ENCODE peak calls at places on chromosomes 2 and 18, in four cellular contexts. One of them, this sample, is unnamed.

GRCh38 chr18:70384181-70384790 is 95.4 kb downstream of the SOCS6 start:
- DNase-seq in dorsolateral prefrontal cortex: no peak
- DNase-seq in neural crest cell: no peak
- DNase-seq in NCI-H510A: no peak
- DNase-seq in this sample: no peak

GRCh38 chr2:68653538-68653982 is 10.2 kb downstream of the PROKR1 start:
- DNase-seq in NCI-H510A: no peak
- DNase-seq in neural crest cell: no peak
- DNase-seq in dorsolateral prefrontal cortex: no peak
- DNase-seq in this sample: no peak

GRCh38 chr2:96940026-96940601 is 46.3 kb downstream of the FAM178B start:
- DNase-seq in NCI-H510A: no peak
- DNase-seq in neural crest cell: no peak
- DNase-seq in dorsolateral prefrontal cortex: peak; percentile 62
- DNase-seq in this sample: no peak

GRCh38 chr2:233061007-233061590 is 957 bp downstream of the INPP5D start:
- DNase-seq in neural crest cell: no peak
- DNase-seq in NCI-H510A: no peak
- DNase-seq in dorsolateral prefrontal cortex: no peak
- DNase-seq in this sample: no peak

GRCh38 chr18:62716679-62717058 is 1.3 kb downstream of the PHLPP1 start:
- DNase-seq in neural crest cell: peak; percentile 57
- DNase-seq in NCI-H510A: no peak
- DNase-seq in dorsolateral prefrontal cortex: no peak
- DNase-seq in this sample: no peak

GRCh38 chr2:197369228-197369945 is 58.8 kb upstream of the ANKRD44 start:
- DNase-seq in dorsolateral prefrontal cortex: no peak
- DNase-seq in neural crest cell: no peak
- DNase-seq in NCI-H510A: no peak
- DNase-seq in this sample: no peak

GRCh38 chr2:205613970-205614559 is 68.2 kb upstream of the NRP2 start:
- DNase-seq in dorsolateral prefrontal cortex: no peak
- DNase-seq in neural crest cell: no peak
- DNase-seq in NCI-H510A: no peak
- DNase-seq in this sample: no peak

GRCh38 chr2:84701880-84702279 is 179.0 kb downstream of the TRABD2A start:
- DNase-seq in dorsolateral prefrontal cortex: no peak
- DNase-seq in NCI-H510A: no peak
- DNase-seq in neural crest cell: no peak
- DNase-seq in this sample: no peak

GRCh38 chr2:70354264-70354949 is 52.5 kb upstream of the FAM136A start:
- DNase-seq in neural crest cell: no peak
- DNase-seq in dorsolateral prefrontal cortex: no peak
- DNase-seq in NCI-H510A: no peak
- DNase-seq in this sample: no peak

GRCh38 chr18:5892772-5893431 is 2.4 kb downstream of the TMEM200C start:
- DNase-seq in dorsolateral prefrontal cortex: no peak
- DNase-seq in NCI-H510A: no peak
- DNase-seq in neural crest cell: no peak
- DNase-seq in this sample: no peak

GRCh38 chr2:177784449-177784845 is 288.1 kb downstream of the PDE11A start:
- DNase-seq in neural crest cell: no peak
- DNase-seq in NCI-H510A: no peak
- DNase-seq in dorsolateral prefrontal cortex: no peak
- DNase-seq in this sample: no peak

GRCh38 chr2:71943238-71944182 is 204.2 kb downstream of the CYP26B1 start:
- DNase-seq in neural crest cell: no peak
- DNase-seq in dorsolateral prefrontal cortex: peak; percentile 67
- DNase-seq in NCI-H510A: no peak
- DNase-seq in this sample: no peak

GRCh38 chr2:129320288-129320687 is 659.2 kb upstream of the RAB6C start:
- DNase-seq in NCI-H510A: no peak
- DNase-seq in dorsolateral prefrontal cortex: no peak
- DNase-seq in neural crest cell: no peak
- DNase-seq in this sample: no peak

GRCh38 chr2:28752608-28752984 is 966 bp downstream of the PPP1CB start:
- DNase-seq in dorsolateral prefrontal cortex: no peak
- DNase-seq in NCI-H510A: no peak
- DNase-seq in neural crest cell: no peak
- DNase-seq in this sample: no peak

GRCh38 chr2:26694001-26694400 is 1.5 kb downstream of the KCNK3 start:
- DNase-seq in neural crest cell: no peak
- DNase-seq in NCI-H510A: no peak
- DNase-seq in dorsolateral prefrontal cortex: no peak
- DNase-seq in this sample: no peak

GRCh38 chr2:197171582-197171981 is 139.0 kb downstream of the ANKRD44 start:
- DNase-seq in NCI-H510A: no peak
- DNase-seq in neural crest cell: no peak
- DNase-seq in dorsolateral prefrontal cortex: no peak
- DNase-seq in this sample: no peak

GRCh38 chr2:239589855-239590254 is 189.0 kb upstream of the HDAC4 start:
- DNase-seq in neural crest cell: no peak
- DNase-seq in dorsolateral prefrontal cortex: no peak
- DNase-seq in NCI-H510A: no peak
- DNase-seq in this sample: no peak

GRCh38 chr2:38148501-38148900 is 72.5 kb upstream of the CYP1B1 start:
- DNase-seq in dorsolateral prefrontal cortex: no peak
- DNase-seq in neural crest cell: no peak
- DNase-seq in NCI-H510A: no peak
- DNase-seq in this sample: no peak

GRCh38 chr2:137107925-137108324 is 342.6 kb downstream of the THSD7B start:
- DNase-seq in dorsolateral prefrontal cortex: no peak
- DNase-seq in neural crest cell: no peak
- DNase-seq in NCI-H510A: no peak
- DNase-seq in this sample: no peak

GRCh38 chr2:127066942-127067341 is 40.0 kb downstream of the BIN1 start:
- DNase-seq in NCI-H510A: no peak
- DNase-seq in neural crest cell: no peak
- DNase-seq in dorsolateral prefrontal cortex: no peak
- DNase-seq in this sample: peak; percentile 84

GRCh38 chr2:53202063-53202462 is 565.5 kb upstream of the CHAC2 start:
- DNase-seq in NCI-H510A: peak; percentile 8
- DNase-seq in dorsolateral prefrontal cortex: no peak
- DNase-seq in neural crest cell: no peak
- DNase-seq in this sample: peak; percentile 13

GRCh38 chr18:25561923-25562322 is 210.0 kb upstream of the ZNF521 start:
- DNase-seq in NCI-H510A: no peak
- DNase-seq in dorsolateral prefrontal cortex: no peak
- DNase-seq in neural crest cell: peak; percentile 26
- DNase-seq in this sample: no peak

GRCh38 chr18:58863539-58864145 is 1.0 kb upstream of the ZNF532 start:
- DNase-seq in neural crest cell: peak; percentile 46
- DNase-seq in dorsolateral prefrontal cortex: peak; percentile 53
- DNase-seq in NCI-H510A: peak; percentile 9
- DNase-seq in this sample: no peak

GRCh38 chr2:10414000-10414451 is 34.1 kb downstream of the ODC1 start:
- DNase-seq in dorsolateral prefrontal cortex: no peak
- DNase-seq in NCI-H510A: peak; percentile 49
- DNase-seq in neural crest cell: no peak
- DNase-seq in this sample: no peak

GRCh38 chr2:181311841-181312240 is 145.3 kb upstream of the ITGA4 start:
- DNase-seq in neural crest cell: no peak
- DNase-seq in dorsolateral prefrontal cortex: no peak
- DNase-seq in NCI-H510A: no peak
- DNase-seq in this sample: no peak

GRCh38 chr18:49731860-49732311 is 81.4 kb downstream of the ACAA2 start:
- DNase-seq in dorsolateral prefrontal cortex: no peak
- DNase-seq in neural crest cell: no peak
- DNase-seq in NCI-H510A: no peak
- DNase-seq in this sample: no peak

GRCh38 chr2:119746836-119747235 is 12.9 kb upstream of the PTPN4 start:
- DNase-seq in NCI-H510A: no peak
- DNase-seq in dorsolateral prefrontal cortex: no peak
- DNase-seq in neural crest cell: no peak
- DNase-seq in this sample: no peak

GRCh38 chr2:9188823-9189222 is 17.8 kb upstream of the ASAP2 start:
- DNase-seq in neural crest cell: no peak
- DNase-seq in NCI-H510A: no peak
- DNase-seq in dorsolateral prefrontal cortex: no peak
- DNase-seq in this sample: no peak

GRCh38 chr18:77300579-77300978 is 50.9 kb downstream of the GALR1 start:
- DNase-seq in dorsolateral prefrontal cortex: no peak
- DNase-seq in NCI-H510A: no peak
- DNase-seq in neural crest cell: no peak
- DNase-seq in this sample: no peak

This sample was measured in tibial nerve.